ENCODE peak calls at places on chromosomes 3 and 15, in seven cellular contexts. One of them, this sample, is unnamed.

GRCh38 chr3:160796089-160796812 is 40.2 kb downstream of the PPM1L start:
- DNase-seq in activated naive CD4-positive, alpha-beta T cell treated with anti-CD3 and anti-CD28 coated beads, Interleukin-2, amount 10 ng/mL, durations not matched to agents 7 days and 5 days: no peak
- DNase-seq in SJSA1: no peak
- DNase-seq in SW 1271: no peak
- DNase-seq in stimulated activated CD4-positive, alpha-beta T cell treated with anti-CD3 and anti-CD28 coated beads, Interleukin-4, amount 100 ng/mL, for 24 hours: no peak
- DNase-seq in KBM-7: no peak
- DNase-seq in fibroblast of the conjunctiva: no peak
- DNase-seq in this sample: no peak

GRCh38 chr3:113136071-113136470 is 75.3 kb upstream of the BOC start:
- DNase-seq in activated naive CD4-positive, alpha-beta T cell treated with anti-CD3 and anti-CD28 coated beads, Interleukin-2, amount 10 ng/mL, durations not matched to agents 7 days and 5 days: no peak
- DNase-seq in SJSA1: no peak
- DNase-seq in SW 1271: peak
- DNase-seq in stimulated activated CD4-positive, alpha-beta T cell treated with anti-CD3 and anti-CD28 coated beads, Interleukin-4, amount 100 ng/mL, for 24 hours: no peak
- DNase-seq in KBM-7: peak
- DNase-seq in fibroblast of the conjunctiva: peak
- DNase-seq in this sample: no peak

GRCh38 chr3:101509276-101509675 is 3.7 kb downstream of the SENP7 start:
- DNase-seq in activated naive CD4-positive, alpha-beta T cell treated with anti-CD3 and anti-CD28 coated beads, Interleukin-2, amount 10 ng/mL, durations not matched to agents 7 days and 5 days: no peak
- DNase-seq in SJSA1: no peak
- DNase-seq in SW 1271: no peak
- DNase-seq in stimulated activated CD4-positive, alpha-beta T cell treated with anti-CD3 and anti-CD28 coated beads, Interleukin-4, amount 100 ng/mL, for 24 hours: no peak
- DNase-seq in KBM-7: no peak
- DNase-seq in fibroblast of the conjunctiva: no peak
- DNase-seq in this sample: no peak

GRCh38 chr3:126989316-126990023 is 6.6 kb downstream of the PLXNA1 start:
- DNase-seq in activated naive CD4-positive, alpha-beta T cell treated with anti-CD3 and anti-CD28 coated beads, Interleukin-2, amount 10 ng/mL, durations not matched to agents 7 days and 5 days: no peak
- DNase-seq in SJSA1: no peak
- DNase-seq in SW 1271: no peak
- DNase-seq in stimulated activated CD4-positive, alpha-beta T cell treated with anti-CD3 and anti-CD28 coated beads, Interleukin-4, amount 100 ng/mL, for 24 hours: no peak
- DNase-seq in KBM-7: no peak
- DNase-seq in fibroblast of the conjunctiva: no peak
- DNase-seq in this sample: no peak

GRCh38 chr3:46061887-46062286 is 34.6 kb upstream of the XCR1 start:
- DNase-seq in activated naive CD4-positive, alpha-beta T cell treated with anti-CD3 and anti-CD28 coated beads, Interleukin-2, amount 10 ng/mL, durations not matched to agents 7 days and 5 days: no peak
- DNase-seq in SJSA1: no peak
- DNase-seq in SW 1271: no peak
- DNase-seq in stimulated activated CD4-positive, alpha-beta T cell treated with anti-CD3 and anti-CD28 coated beads, Interleukin-4, amount 100 ng/mL, for 24 hours: no peak
- DNase-seq in KBM-7: no peak
- DNase-seq in fibroblast of the conjunctiva: no peak
- DNase-seq in this sample: no peak

GRCh38 chr15:62559049-62559733 is 394.1 kb upstream of the C2CD4B start:
- DNase-seq in activated naive CD4-positive, alpha-beta T cell treated with anti-CD3 and anti-CD28 coated beads, Interleukin-2, amount 10 ng/mL, durations not matched to agents 7 days and 5 days: no peak
- DNase-seq in SJSA1: no peak
- DNase-seq in SW 1271: no peak
- DNase-seq in stimulated activated CD4-positive, alpha-beta T cell treated with anti-CD3 and anti-CD28 coated beads, Interleukin-4, amount 100 ng/mL, for 24 hours: no peak
- DNase-seq in KBM-7: no peak
- DNase-seq in fibroblast of the conjunctiva: no peak
- DNase-seq in this sample: no peak

GRCh38 chr3:137469263-137469662 is 294.9 kb upstream of the SOX14 start:
- DNase-seq in activated naive CD4-positive, alpha-beta T cell treated with anti-CD3 and anti-CD28 coated beads, Interleukin-2, amount 10 ng/mL, durations not matched to agents 7 days and 5 days: no peak
- DNase-seq in SJSA1: no peak
- DNase-seq in SW 1271: no peak
- DNase-seq in stimulated activated CD4-positive, alpha-beta T cell treated with anti-CD3 and anti-CD28 coated beads, Interleukin-4, amount 100 ng/mL, for 24 hours: no peak
- DNase-seq in KBM-7: no peak
- DNase-seq in fibroblast of the conjunctiva: no peak
- DNase-seq in this sample: no peak

GRCh38 chr3:185779461-185779860 is 45.4 kb downstream of the IGF2BP2 start:
- DNase-seq in activated naive CD4-positive, alpha-beta T cell treated with anti-CD3 and anti-CD28 coated beads, Interleukin-2, amount 10 ng/mL, durations not matched to agents 7 days and 5 days: no peak
- DNase-seq in SJSA1: peak
- DNase-seq in SW 1271: no peak
- DNase-seq in stimulated activated CD4-positive, alpha-beta T cell treated with anti-CD3 and anti-CD28 coated beads, Interleukin-4, amount 100 ng/mL, for 24 hours: no peak
- DNase-seq in KBM-7: no peak
- DNase-seq in fibroblast of the conjunctiva: no peak
- DNase-seq in this sample: no peak

This sample was measured in neural crest cell.